ENCODE peak calls at places on chromosomes 6 and 20, in eight cellular contexts. One of them, this sample, is unnamed.

GRCh38 chr6:11890849-11891248 is 112.2 kb upstream of the ADTRP start:
- DNase-seq in kidney epithelial cell: no peak
- DNase-seq in neural progenitor cell: no peak
- DNase-seq in type B pancreatic cell: no peak
- DNase-seq in cardiac muscle cell: no peak
- DNase-seq in tibial nerve: no peak
- DNase-seq in A549: no peak
- DNase-seq in endothelial cell: no peak
- DNase-seq in this sample: no peak

GRCh38 chr6:17505062-17505476 is 95.0 kb upstream of the FAM8A1 start:
- DNase-seq in kidney epithelial cell: no peak
- DNase-seq in neural progenitor cell: no peak
- DNase-seq in type B pancreatic cell: no peak
- DNase-seq in cardiac muscle cell: peak
- DNase-seq in tibial nerve: no peak
- DNase-seq in A549: peak
- DNase-seq in endothelial cell: no peak
- DNase-seq in this sample: no peak

GRCh38 chr20:41386502-41387427 is 20.1 kb upstream of the EMILIN3 start:
- DNase-seq in kidney epithelial cell: no peak
- DNase-seq in neural progenitor cell: no peak
- DNase-seq in type B pancreatic cell: no peak
- DNase-seq in cardiac muscle cell: no peak
- DNase-seq in tibial nerve: peak
- DNase-seq in A549: no peak
- DNase-seq in endothelial cell: no peak
- DNase-seq in this sample: no peak

GRCh38 chr6:139336488-139336887 is 38.0 kb downstream of the CITED2 start:
- DNase-seq in kidney epithelial cell: no peak
- DNase-seq in neural progenitor cell: no peak
- DNase-seq in type B pancreatic cell: no peak
- DNase-seq in cardiac muscle cell: peak
- DNase-seq in tibial nerve: no peak
- DNase-seq in A549: no peak
- DNase-seq in endothelial cell: no peak
- DNase-seq in this sample: no peak

GRCh38 chr6:153947817-153948447 is 91.1 kb upstream of the OPRM1 start:
- DNase-seq in kidney epithelial cell: no peak
- DNase-seq in neural progenitor cell: peak
- DNase-seq in type B pancreatic cell: no peak
- DNase-seq in cardiac muscle cell: peak
- DNase-seq in tibial nerve: peak
- DNase-seq in A549: peak
- DNase-seq in endothelial cell: peak
- DNase-seq in this sample: no peak

GRCh38 chr6:150377211-150377781 is 8.5 kb downstream of the IYD start:
- DNase-seq in kidney epithelial cell: peak
- DNase-seq in neural progenitor cell: peak
- DNase-seq in type B pancreatic cell: no peak
- DNase-seq in cardiac muscle cell: no peak
- DNase-seq in tibial nerve: no peak
- DNase-seq in A549: no peak
- DNase-seq in endothelial cell: no peak
- DNase-seq in this sample: no peak

GRCh38 chr6:11964101-11964500 is 48.0 kb upstream of the HIVEP1 start:
- DNase-seq in kidney epithelial cell: no peak
- DNase-seq in neural progenitor cell: no peak
- DNase-seq in type B pancreatic cell: no peak
- DNase-seq in cardiac muscle cell: no peak
- DNase-seq in tibial nerve: no peak
- DNase-seq in A549: no peak
- DNase-seq in endothelial cell: no peak
- DNase-seq in this sample: no peak

GRCh38 chr6:148517518-148517917 is 174.9 kb downstream of the SASH1 start:
- DNase-seq in kidney epithelial cell: no peak
- DNase-seq in neural progenitor cell: no peak
- DNase-seq in type B pancreatic cell: no peak
- DNase-seq in cardiac muscle cell: no peak
- DNase-seq in tibial nerve: no peak
- DNase-seq in A549: no peak
- DNase-seq in endothelial cell: no peak
- DNase-seq in this sample: no peak

GRCh38 chr6:56664007-56664406 is 21.3 kb upstream of the DST start:
- DNase-seq in kidney epithelial cell: no peak
- DNase-seq in neural progenitor cell: peak
- DNase-seq in type B pancreatic cell: no peak
- DNase-seq in cardiac muscle cell: no peak
- DNase-seq in tibial nerve: no peak
- DNase-seq in A549: no peak
- DNase-seq in endothelial cell: no peak
- DNase-seq in this sample: no peak

GRCh38 chr6:24864345-24864744 is 65.6 kb upstream of the ARMH2 start:
- DNase-seq in kidney epithelial cell: no peak
- DNase-seq in neural progenitor cell: no peak
- DNase-seq in type B pancreatic cell: no peak
- DNase-seq in cardiac muscle cell: peak
- DNase-seq in tibial nerve: no peak
- DNase-seq in A549: no peak
- DNase-seq in endothelial cell: no peak
- DNase-seq in this sample: no peak

GRCh38 chr6:169624785-169625184 is 77.0 kb downstream of the WDR27 start:
- DNase-seq in kidney epithelial cell: no peak
- DNase-seq in neural progenitor cell: no peak
- DNase-seq in type B pancreatic cell: no peak
- DNase-seq in cardiac muscle cell: no peak
- DNase-seq in tibial nerve: no peak
- DNase-seq in A549: no peak
- DNase-seq in endothelial cell: no peak
- DNase-seq in this sample: no peak

GRCh38 chr20:4087923-4088322 is 72.6 kb upstream of the RNF24 start:
- DNase-seq in kidney epithelial cell: no peak
- DNase-seq in neural progenitor cell: no peak
- DNase-seq in type B pancreatic cell: no peak
- DNase-seq in cardiac muscle cell: no peak
- DNase-seq in tibial nerve: no peak
- DNase-seq in A549: no peak
- DNase-seq in endothelial cell: no peak
- DNase-seq in this sample: no peak

GRCh38 chr20:26208296-26209091 is 511.8 kb upstream of the ZNF337 start:
- DNase-seq in kidney epithelial cell: no peak
- DNase-seq in neural progenitor cell: peak
- DNase-seq in type B pancreatic cell: peak
- DNase-seq in cardiac muscle cell: peak
- DNase-seq in tibial nerve: no peak
- DNase-seq in A549: no peak
- DNase-seq in endothelial cell: peak
- DNase-seq in this sample: peak

GRCh38 chr6:33595001-33595846 is 15.1 kb upstream of the BAK1 start:
- DNase-seq in kidney epithelial cell: no peak
- DNase-seq in neural progenitor cell: peak
- DNase-seq in type B pancreatic cell: no peak
- DNase-seq in cardiac muscle cell: no peak
- DNase-seq in tibial nerve: no peak
- DNase-seq in A549: no peak
- DNase-seq in endothelial cell: no peak
- DNase-seq in this sample: no peak

GRCh38 chr20:34928411-34928810 is 27.2 kb downstream of the GSS start:
- DNase-seq in kidney epithelial cell: no peak
- DNase-seq in neural progenitor cell: no peak
- DNase-seq in type B pancreatic cell: no peak
- DNase-seq in cardiac muscle cell: no peak
- DNase-seq in tibial nerve: no peak
- DNase-seq in A549: no peak
- DNase-seq in endothelial cell: no peak
- DNase-seq in this sample: no peak

GRCh38 chr6:132063738-132064137 is 112.6 kb upstream of the CCN2 start:
- DNase-seq in kidney epithelial cell: peak
- DNase-seq in neural progenitor cell: no peak
- DNase-seq in type B pancreatic cell: no peak
- DNase-seq in cardiac muscle cell: peak
- DNase-seq in tibial nerve: peak
- DNase-seq in A549: peak
- DNase-seq in endothelial cell: no peak
- DNase-seq in this sample: no peak

GRCh38 chr20:7346562-7346961 is 579.1 kb downstream of the BMP2 start:
- DNase-seq in kidney epithelial cell: no peak
- DNase-seq in neural progenitor cell: no peak
- DNase-seq in type B pancreatic cell: no peak
- DNase-seq in cardiac muscle cell: no peak
- DNase-seq in tibial nerve: no peak
- DNase-seq in A549: no peak
- DNase-seq in endothelial cell: no peak
- DNase-seq in this sample: no peak

GRCh38 chr6:138499303-138499991 is at the start of gene NHSL1:
- DNase-seq in kidney epithelial cell: peak
- DNase-seq in neural progenitor cell: peak
- DNase-seq in type B pancreatic cell: no peak
- DNase-seq in cardiac muscle cell: no peak
- DNase-seq in tibial nerve: no peak
- DNase-seq in A549: no peak
- DNase-seq in endothelial cell: no peak
- DNase-seq in this sample: no peak

GRCh38 chr6:167767715-167768107 is 59.0 kb upstream of the AFDN start:
- DNase-seq in kidney epithelial cell: no peak
- DNase-seq in neural progenitor cell: no peak
- DNase-seq in type B pancreatic cell: no peak
- DNase-seq in cardiac muscle cell: no peak
- DNase-seq in tibial nerve: no peak
- DNase-seq in A549: no peak
- DNase-seq in endothelial cell: no peak
- DNase-seq in this sample: no peak

GRCh38 chr6:4225207-4225872 is 90.0 kb upstream of the ECI2 start:
- DNase-seq in kidney epithelial cell: no peak
- DNase-seq in neural progenitor cell: peak
- DNase-seq in type B pancreatic cell: no peak
- DNase-seq in cardiac muscle cell: no peak
- DNase-seq in tibial nerve: no peak
- DNase-seq in A549: no peak
- DNase-seq in endothelial cell: no peak
- DNase-seq in this sample: no peak

GRCh38 chr6:132817554-132818403 is 3.4 kb downstream of the RPS12 start:
- DNase-seq in kidney epithelial cell: no peak
- DNase-seq in neural progenitor cell: no peak
- DNase-seq in type B pancreatic cell: no peak
- DNase-seq in cardiac muscle cell: no peak
- DNase-seq in tibial nerve: no peak
- DNase-seq in A549: no peak
- DNase-seq in endothelial cell: no peak
- DNase-seq in this sample: peak

GRCh38 chr6:106556368-106556960 is 72.8 kb downstream of the RTN4IP1 start:
- DNase-seq in kidney epithelial cell: no peak
- DNase-seq in neural progenitor cell: no peak
- DNase-seq in type B pancreatic cell: no peak
- DNase-seq in cardiac muscle cell: peak
- DNase-seq in tibial nerve: no peak
- DNase-seq in A549: peak
- DNase-seq in endothelial cell: no peak
- DNase-seq in this sample: no peak
- TF ChIP-seq CTCF in kidney epithelial cell: peak
- TF ChIP-seq CTCF in neural progenitor cell: peak
- TF ChIP-seq CTCF in type B pancreatic cell: peak
- TF ChIP-seq CTCF in cardiac muscle cell: peak
- TF ChIP-seq CTCF in tibial nerve: peak
- TF ChIP-seq CTCF in A549: peak
- TF ChIP-seq CTCF in endothelial cell: no peak
- TF ChIP-seq CTCF in this sample: peak

GRCh38 chr6:135592276-135592675 is 94.7 kb upstream of the AHI1 start:
- DNase-seq in kidney epithelial cell: no peak
- DNase-seq in neural progenitor cell: no peak
- DNase-seq in type B pancreatic cell: no peak
- DNase-seq in cardiac muscle cell: no peak
- DNase-seq in tibial nerve: no peak
- DNase-seq in A549: no peak
- DNase-seq in endothelial cell: no peak
- DNase-seq in this sample: no peak
- TF ChIP-seq CTCF in kidney epithelial cell: no peak
- TF ChIP-seq CTCF in neural progenitor cell: no peak
- TF ChIP-seq CTCF in type B pancreatic cell: no peak
- TF ChIP-seq CTCF in cardiac muscle cell: no peak
- TF ChIP-seq CTCF in tibial nerve: no peak
- TF ChIP-seq CTCF in A549: no peak
- TF ChIP-seq CTCF in endothelial cell: no peak
- TF ChIP-seq CTCF in this sample: no peak

DNA sequence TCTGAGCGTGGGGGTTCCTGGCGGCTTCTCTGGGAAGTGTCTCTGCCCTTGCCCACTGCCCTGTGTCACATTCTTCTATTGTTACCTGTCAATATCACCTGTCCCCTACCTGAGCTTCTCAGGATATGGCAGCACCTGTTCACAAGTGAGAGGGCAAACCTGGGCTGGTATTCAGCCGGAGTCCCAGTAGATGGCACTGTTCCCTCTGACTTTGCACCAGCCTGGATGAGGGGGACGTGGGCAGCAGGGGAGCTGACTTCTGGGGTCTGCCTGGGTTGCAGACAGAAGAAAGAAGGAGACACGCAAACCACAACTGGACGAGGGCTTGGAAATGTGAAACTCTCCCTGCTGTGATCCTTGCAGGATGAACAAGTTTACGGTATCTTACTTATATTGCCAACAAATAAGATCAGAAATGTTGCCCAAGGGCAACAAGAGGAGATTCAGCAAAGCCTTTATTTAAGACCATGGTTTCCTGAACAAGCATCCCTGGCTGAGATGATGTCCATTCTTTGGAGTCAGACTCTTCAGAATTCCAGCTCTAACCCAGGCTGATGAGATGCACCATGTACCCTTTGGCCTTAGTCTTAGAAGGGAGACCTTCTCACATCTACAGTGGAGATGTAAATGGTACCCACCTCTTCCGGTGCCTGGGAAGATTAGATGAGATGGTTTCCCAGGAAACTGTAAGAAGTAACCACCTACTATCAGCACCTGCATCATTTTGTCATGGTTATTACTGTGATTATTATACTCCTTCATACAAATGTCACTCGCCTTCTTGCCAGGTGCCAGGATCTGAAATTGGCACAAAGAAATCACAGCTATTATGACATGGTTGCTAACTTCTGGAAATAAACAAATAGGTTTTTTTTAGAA is 400.0 kb upstream of the CDH4 start:
- DNase-seq in kidney epithelial cell: no peak
- DNase-seq in neural progenitor cell: peak
- DNase-seq in type B pancreatic cell: no peak
- DNase-seq in cardiac muscle cell: no peak
- DNase-seq in tibial nerve: no peak
- DNase-seq in A549: peak
- DNase-seq in endothelial cell: peak
- DNase-seq in this sample: peak
- TF ChIP-seq CTCF in kidney epithelial cell: peak
- TF ChIP-seq CTCF in neural progenitor cell: peak
- TF ChIP-seq CTCF in type B pancreatic cell: peak
- TF ChIP-seq CTCF in cardiac muscle cell: no peak
- TF ChIP-seq CTCF in tibial nerve: no peak
- TF ChIP-seq CTCF in A549: peak
- TF ChIP-seq CTCF in endothelial cell: peak
- TF ChIP-seq CTCF in this sample: peak

DNA sequence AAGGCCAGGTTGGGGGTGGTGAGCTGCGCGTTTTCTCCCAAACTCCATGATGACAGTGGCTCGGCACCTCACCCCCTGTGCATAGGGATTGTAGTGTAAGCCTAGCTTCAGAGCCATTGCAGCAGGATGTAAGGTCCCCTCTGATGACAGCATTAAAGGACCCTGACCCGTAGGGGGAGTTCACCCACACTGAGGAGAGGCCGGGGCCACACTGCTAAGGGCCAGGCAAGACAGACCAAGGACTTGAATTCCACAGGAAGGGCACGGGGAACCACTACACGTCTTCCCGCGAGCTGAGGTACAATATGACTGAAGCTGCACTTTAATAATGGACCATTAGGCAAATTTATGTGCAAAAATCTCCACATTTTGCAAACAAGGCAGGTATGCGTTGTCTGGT is 112.0 kb downstream of the FOXA2 start:
- DNase-seq in kidney epithelial cell: no peak
- DNase-seq in neural progenitor cell: no peak
- DNase-seq in type B pancreatic cell: no peak
- DNase-seq in cardiac muscle cell: no peak
- DNase-seq in tibial nerve: no peak
- DNase-seq in A549: peak
- DNase-seq in endothelial cell: no peak
- DNase-seq in this sample: no peak
- TF ChIP-seq CTCF in kidney epithelial cell: no peak
- TF ChIP-seq CTCF in neural progenitor cell: peak
- TF ChIP-seq CTCF in type B pancreatic cell: no peak
- TF ChIP-seq CTCF in cardiac muscle cell: no peak
- TF ChIP-seq CTCF in tibial nerve: no peak
- TF ChIP-seq CTCF in A549: no peak
- TF ChIP-seq CTCF in endothelial cell: no peak
- TF ChIP-seq CTCF in this sample: no peak

This sample was measured in activated CD8-positive, alpha-beta T cell treated with anti-CD3 and anti-CD28 coated beads for 36 hours.